ENCODE peak calls at places on chromosomes 7 and 10, in eight cellular contexts. H is Karpas-422; R is CD8-positive, alpha-beta memory T cell; F is pancreas; S is heart left ventricle; I is dorsolateral prefrontal cortex; V is left ventricle myocardium inferior; C is Peyer's patch. K is an unnamed sample.

GRCh38 chr10:46314046-46314445 is 27.2 kb downstream of the ANTXRL start:
- DNase-seq in H (no peak), R (no peak), F (no peak), S (no peak), I (no peak), V (no peak), C (peak; percentile 34), K (no peak)

GRCh38 chr10:24981161-24981710 is 28.8 kb upstream of the PRTFDC1 start:
- DNase-seq in H (no peak), R (no peak), F (peak; percentile 7), S (no peak), I (no peak), V (no peak), C (no peak), K (no peak)

GRCh38 chr10:23437987-23438546 is 808 bp upstream of the OTUD1 start:
- DNase-seq in H (no peak), R (no peak), F (no peak), S (no peak), I (no peak), V (no peak), C (no peak), K (no peak)

GRCh38 chr10:63554666-63555065 is 33.5 kb downstream of the REEP3 start:
- DNase-seq in H (no peak), R (peak; percentile 75), F (no peak), S (no peak), I (no peak), V (no peak), C (peak; percentile 84), K (no peak)

GRCh38 chr7:17526621-17527020 is 228.2 kb downstream of the AHR start:
- DNase-seq in H (no peak), R (no peak), F (no peak), S (no peak), I (no peak), V (no peak), C (no peak), K (no peak)

GRCh38 chr10:11208908-11209809 is 191.5 kb downstream of the CELF2 start:
- DNase-seq in H (no peak), R (no peak), F (no peak), S (no peak), I (no peak), V (no peak), C (no peak), K (no peak)

GRCh38 chr10:118564652-118565051 is 30.8 kb downstream of the PRLHR start:
- DNase-seq in H (no peak), R (no peak), F (no peak), S (no peak), I (no peak), V (no peak), C (no peak), K (no peak)

GRCh38 chr7:108193593-108194498 is 63.7 kb upstream of the LAMB4 start:
- DNase-seq in H (no peak), R (no peak), F (no peak), S (no peak), I (no peak), V (no peak), C (no peak), K (no peak)

GRCh38 chr10:103542764-103543616 is 49.5 kb downstream of the NEURL1 start:
- DNase-seq in H (peak; percentile 78), R (no peak), F (no peak), S (peak; percentile 38), I (peak; percentile 78), V (no peak), C (peak; percentile 55), K (no peak)

GRCh38 chr10:20855398-20856038 is 41.6 kb downstream of the NEBL start:
- DNase-seq in H (peak; percentile 58), R (no peak), F (no peak), S (no peak), I (no peak), V (no peak), C (no peak), K (no peak)

GRCh38 chr10:129963831-129964501 is at the start of gene EBF3:
- DNase-seq in H (no peak), R (no peak), F (peak; percentile 18), S (peak; percentile 94), I (no peak), V (peak; percentile 90), C (peak; percentile 58), K (peak; percentile 56)

GRCh38 chr10:75508814-75509306 is 77.4 kb downstream of the LRMDA start:
- DNase-seq in H (no peak), R (no peak), F (no peak), S (no peak), I (no peak), V (no peak), C (no peak), K (no peak)

GRCh38 chr7:20959281-20959680 is 172.6 kb upstream of the SP8 start:
- DNase-seq in H (no peak), R (no peak), F (no peak), S (no peak), I (no peak), V (no peak), C (no peak), K (no peak)

GRCh38 chr10:84407390-84408049 is 79.1 kb downstream of the CCSER2 start:
- DNase-seq in H (no peak), R (no peak), F (no peak), S (no peak), I (no peak), V (no peak), C (no peak), K (no peak)

GRCh38 chr7:113339661-113340060 is 221.3 kb upstream of the SMIM30 start:
- DNase-seq in H (no peak), R (no peak), F (no peak), S (no peak), I (no peak), V (no peak), C (no peak), K (no peak)

GRCh38 chr7:117014099-117014656 is 60.9 kb downstream of the ST7 start:
- DNase-seq in H (no peak), R (no peak), F (no peak), S (no peak), I (no peak), V (no peak), C (no peak), K (no peak)

GRCh38 chr7:117017017-117017451 is 63.7 kb downstream of the ST7 start:
- DNase-seq in H (no peak), R (no peak), F (no peak), S (no peak), I (no peak), V (no peak), C (no peak), K (no peak)

GRCh38 chr7:117012284-117013174 is 59.2 kb downstream of the ST7 start:
- DNase-seq in H (peak; percentile 57), R (no peak), F (no peak), S (no peak), I (no peak), V (no peak), C (no peak), K (no peak)

GRCh38 chr7:117015258-117016184 is 62.2 kb downstream of the ST7 start:
- DNase-seq in H (no peak), R (no peak), F (no peak), S (no peak), I (no peak), V (no peak), C (no peak), K (no peak)

DNA sequence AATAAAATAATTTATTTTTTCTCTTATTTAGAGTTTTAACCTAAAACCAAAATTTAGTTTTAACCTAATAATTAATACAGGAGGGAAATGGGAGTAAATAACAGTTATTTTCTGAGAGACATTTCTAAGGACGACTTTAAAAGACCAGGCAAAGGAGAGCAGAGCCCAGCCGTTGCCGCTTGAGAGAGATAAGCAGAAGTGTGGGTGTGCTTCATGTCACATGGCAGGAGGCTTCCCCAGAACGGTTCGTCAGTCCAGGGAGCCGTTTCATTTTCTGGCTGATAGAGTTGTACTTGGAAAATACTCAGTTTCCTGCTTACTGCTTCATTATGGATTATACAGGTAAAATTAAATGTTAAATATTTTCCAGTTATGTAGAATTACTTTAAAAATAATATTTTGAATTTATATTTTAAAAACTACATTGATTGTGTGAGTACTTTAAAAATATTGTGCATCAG is 61.4 kb downstream of the ST7 start:
- DNase-seq in H (peak; percentile 43), R (no peak), F (peak; percentile 33), S (peak; percentile 64), I (peak; percentile 53), V (peak; percentile 56), C (peak; percentile 74), K (no peak)
- H3K27ac ChIP-seq in H (no peak overlapping the region), R (peak overlapping the region; percentile 60), F (no peak overlapping the region), S (peak overlapping the region; percentile 23), I (no peak overlapping the region), V (peak overlapping the region; percentile 62), C (no peak overlapping the region), K (no peak overlapping the region)

DNA sequence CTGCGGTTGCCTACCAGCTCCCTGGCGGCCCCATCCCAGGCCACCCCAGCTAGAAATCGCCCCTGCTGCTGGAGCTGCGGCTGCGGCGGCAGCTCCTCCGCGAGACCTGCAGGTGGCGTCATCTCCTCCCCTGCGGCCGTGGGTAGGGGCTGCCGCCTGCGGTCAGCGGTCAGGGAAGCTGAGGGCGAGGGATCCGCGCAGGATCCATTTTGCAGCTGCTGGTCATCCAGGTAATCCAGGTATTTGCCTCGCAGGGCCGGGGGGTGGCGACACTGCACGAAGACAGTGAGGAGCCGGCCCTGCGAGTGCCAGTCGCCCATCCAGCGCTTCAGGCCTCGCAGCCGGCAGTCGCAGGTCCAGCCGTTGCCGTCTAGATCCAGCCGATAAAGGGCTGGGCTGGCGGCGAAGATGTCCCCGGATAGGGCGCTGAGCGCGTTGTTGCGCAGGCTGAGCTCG is 1.5 kb downstream of the TRIL start:
- DNase-seq in H (no peak), R (no peak), F (peak; percentile 56), S (peak; percentile 75), I (peak; percentile 42), V (peak; percentile 66), C (peak; percentile 67), K (no peak)
- H3K27me3 ChIP-seq in H (peaks cover 3% of the 10 kb centered on the region), R (peaks cover 17% of the 10 kb centered on the region), F (no peaks in the 10 kb centered on the region), S (no peaks in the 10 kb centered on the region), I (no peaks in the 10 kb centered on the region), V (no peaks in the 10 kb centered on the region), C (peaks cover 8% of the 10 kb centered on the region), K (no peaks in the 10 kb centered on the region)

DNA sequence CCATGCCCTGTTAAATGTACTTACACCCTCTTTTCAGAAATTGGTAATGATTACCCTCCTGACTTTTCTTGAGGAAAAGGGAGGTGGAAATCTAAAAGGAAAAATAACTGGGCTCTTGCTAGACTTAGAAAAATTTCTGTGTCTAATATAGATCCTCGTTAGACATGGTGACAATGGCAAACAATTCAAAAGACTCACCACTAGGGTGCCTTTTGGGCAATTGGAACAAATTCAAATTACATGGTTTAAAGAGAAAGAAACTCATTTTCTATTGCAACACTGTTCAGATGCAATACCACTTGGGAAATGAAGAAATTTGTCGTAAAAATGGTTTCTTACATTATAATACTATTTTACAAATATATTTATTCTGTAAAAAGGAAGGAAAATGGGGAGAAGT is 950.1 kb downstream of the GRM8 start:
- DNase-seq in H (peak; percentile 42), R (no peak), F (no peak), S (no peak), I (no peak), V (no peak), C (no peak), K (no peak)
- H3K4me3 ChIP-seq in H (no peak overlapping the region), R (no peak overlapping the region), F (no peak overlapping the region), S (no peak overlapping the region), I (no peak overlapping the region), V (no peak overlapping the region), C (no peak overlapping the region), K (no peak overlapping the region)

DNA sequence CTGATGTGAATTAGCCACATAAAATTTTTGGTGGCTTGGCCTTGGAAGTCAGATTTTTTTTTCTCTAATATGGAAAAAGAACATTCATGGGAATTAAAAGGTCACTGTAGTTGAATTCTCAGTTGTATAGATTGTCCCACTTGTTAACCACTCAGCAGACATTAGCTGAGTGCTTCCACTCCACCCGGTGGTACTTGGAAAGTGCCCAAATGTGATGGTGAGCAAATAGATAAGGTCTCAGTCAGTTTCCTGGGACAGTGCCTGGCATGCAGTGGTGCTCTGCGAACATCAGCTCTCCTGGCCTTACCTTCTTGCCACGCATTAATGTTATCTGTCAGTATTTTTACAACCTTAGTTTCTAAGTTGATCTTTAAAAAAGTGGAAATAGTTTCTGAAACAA is 1.4 kb downstream of the ATP5F1C start:
- DNase-seq in H (no peak), R (no peak), F (peak; percentile 11), S (peak; percentile 78), I (no peak), V (peak; percentile 49), C (no peak), K (no peak)
- H3K27ac ChIP-seq in H (peak overlapping the region; percentile 66), R (no peak overlapping the region), F (no peak overlapping the region), S (peak overlapping the region; percentile 96), I (no peak overlapping the region), V (peak overlapping the region; percentile 97), C (no peak overlapping the region), K (peak overlapping the region; percentile 84)